ENCODE peak calls at places on chromosomes 12 and 14, in four cellular contexts. I is foreskin fibroblast, K is COR-L47, G is Calu3. X is an unnamed sample.

GRCh38 chr12:50088577-50089335 is 3.6 kb downstream of the SMARCD1 start:
- DNase-seq in I (no peak), G (peak; percentile 56), K (peak; percentile 51), X (peak; percentile 89)

GRCh38 chr12:52241205-52241842 is 8.3 kb downstream of the KRT7 start:
- DNase-seq in I (no peak), G (peak; percentile 20), K (no peak), X (no peak)

GRCh38 chr14:23547924-23548323 is 3.6 kb downstream of the ZFHX2 start:
- DNase-seq in I (no peak), G (no peak), K (no peak), X (no peak)

GRCh38 chr14:92939699-92940098 is 16.7 kb downstream of the CHGA start:
- DNase-seq in G (no peak), K (no peak), I (no peak), X (no peak)

GRCh38 chr12:26252946-26253345 is 57.6 kb downstream of the SSPN start:
- DNase-seq in G (no peak), I (no peak), K (no peak), X (no peak)

GRCh38 chr12:130826151-130826801 is 12.8 kb downstream of the STX2 start:
- DNase-seq in K (no peak), I (peak; percentile 57), G (peak; percentile 75), X (peak; percentile 60)

GRCh38 chr12:19744760-19745218 is 305.5 kb downstream of the AEBP2 start:
- DNase-seq in K (peak; percentile 16), G (peak; percentile 32), I (no peak), X (no peak)

GRCh38 chr14:26598672-26599131 is 869 bp upstream of the NOVA1 start:
- DNase-seq in G (no peak), I (no peak), K (no peak), X (peak; percentile 62)

GRCh38 chr12:91123236-91123635 is 11.9 kb upstream of the LUM start:
- DNase-seq in K (no peak), G (no peak), I (no peak), X (no peak)

GRCh38 chr14:60658909-60659585 is 9.8 kb upstream of the SIX1 start:
- DNase-seq in I (peak; percentile 78), G (no peak), K (no peak), X (peak; percentile 76)

GRCh38 chr12:48980389-48980952 is 2.3 kb downstream of the WNT1 start:
- DNase-seq in G (no peak), I (no peak), K (no peak), X (peak; percentile 75)

GRCh38 chr12:26118356-26118755 is 6.5 kb downstream of the BHLHE41 start:
- DNase-seq in G (no peak), K (no peak), I (no peak), X (no peak)

GRCh38 chr14:23525611-23526010 is 26.0 kb downstream of the ZFHX2 start:
- DNase-seq in G (no peak), K (no peak), I (no peak), X (peak; percentile 18)

GRCh38 chr12:5038781-5039311 is 4.8 kb upstream of the KCNA5 start:
- DNase-seq in G (no peak), I (no peak), K (no peak), X (peak; percentile 75)

GRCh38 chr12:602700-603068 is 60.6 kb downstream of the NINJ2 start:
- DNase-seq in K (no peak), I (no peak), G (no peak), X (no peak)

GRCh38 chr12:123444396-123445026 is 8.0 kb upstream of the RILPL2 start:
- DNase-seq in G (no peak), K (no peak), I (peak; percentile 62), X (no peak)

GRCh38 chr12:14950982-14951746 is 10.2 kb downstream of the ARHGDIB start:
- DNase-seq in K (no peak), I (no peak), G (peak; percentile 69), X (no peak)

GRCh38 chr14:71203306-71203705 is 296.0 kb downstream of the PCNX1 start:
- DNase-seq in G (no peak), K (no peak), I (no peak), X (no peak)

GRCh38 chr12:13187399-13187798 is 9.1 kb upstream of the EMP1 start:
- DNase-seq in I (peak; percentile 71), K (no peak), G (no peak), X (no peak)

GRCh38 chr12:75960086-75960910 is 71.3 kb downstream of the PHLDA1 start:
- DNase-seq in I (no peak), K (peak; percentile 40), G (peak; percentile 79), X (no peak)

GRCh38 chr12:105445261-105446015 is 114.9 kb downstream of the C12orf75 start:
- DNase-seq in I (peak; percentile 21), G (peak; percentile 21), K (no peak), X (no peak)

GRCh38 chr12:59559702-59560101 is 36.1 kb upstream of the SLC16A7 start:
- DNase-seq in K (no peak), G (no peak), I (no peak), X (no peak)

GRCh38 chr12:100845095-100845494 is 50.5 kb downstream of the ANO4 start:
- DNase-seq in K (no peak), I (no peak), G (no peak), X (no peak)

GRCh38 chr12:125852116-125852515 is 786.9 kb downstream of the AACS start:
- DNase-seq in I (no peak), K (no peak), G (no peak), X (no peak)

GRCh38 chr12:56103066-56103711 is 1.2 kb upstream of the PA2G4 start:
- DNase-seq in I (no peak), K (no peak), G (no peak), X (no peak)

GRCh38 chr14:81474685-81475324 is 58.8 kb downstream of the SEL1L start:
- DNase-seq in I (no peak), K (no peak), G (no peak), X (no peak)

GRCh38 chr14:92783813-92784431 is 10.2 kb upstream of the GOLGA5 start:
- DNase-seq in K (peak; percentile 68), G (peak; percentile 45), I (peak; percentile 40), X (peak; percentile 78)

GRCh38 chr12:67925077-67925476 is 64.2 kb upstream of the IFNG-AS1 start:
- DNase-seq in I (no peak), K (no peak), G (no peak), X (no peak)

GRCh38 chr14:103130965-103131364 is 7.7 kb downstream of the TNFAIP2 start:
- DNase-seq in K (peak; percentile 24), I (peak; percentile 49), G (no peak), X (no peak)

GRCh38 chr12:12954361-12954760 is 2.4 kb upstream of the GPRC5D start:
- DNase-seq in K (no peak), G (no peak), I (peak; percentile 26), X (peak; percentile 82)

GRCh38 chr12:128986957-128987356 is 133.7 kb downstream of the GLT1D1 start:
- DNase-seq in K (no peak), G (no peak), I (no peak), X (no peak)

GRCh38 chr12:8078400-8078799 is 3.7 kb upstream of the NECAP1 start:
- DNase-seq in G (peak; percentile 58), K (no peak), I (peak; percentile 73), X (peak; percentile 44)

GRCh38 chr14:32657081-32657480 is 281.6 kb upstream of the NPAS3 start:
- DNase-seq in G (no peak), K (no peak), I (peak; percentile 84), X (no peak)

GRCh38 chr12:73798523-73798922 is 739.1 kb upstream of the ATXN7L3B start:
- DNase-seq in K (no peak), I (no peak), G (no peak), X (no peak)

GRCh38 chr12:24960222-24960855 is 11.4 kb upstream of the BCAT1 start:
- DNase-seq in K (no peak), I (peak; percentile 42), G (peak; percentile 48), X (peak; percentile 63)

GRCh38 chr12:68358532-68359485 is 26.6 kb upstream of the MDM1 start:
- DNase-seq in G (peak; percentile 66), K (no peak), I (peak; percentile 64), X (peak; percentile 57)

GRCh38 chr12:71686658-71687025 is 760 bp downstream of the TMEM19 start:
- DNase-seq in G (no peak), I (no peak), K (no peak), X (no peak)

GRCh38 chr12:95605087-95605486 is 53.8 kb upstream of the USP44 start:
- DNase-seq in K (no peak), G (no peak), I (no peak), X (no peak)

GRCh38 chr12:46403732-46404097 is 31.1 kb upstream of the SLC38A2 start:
- DNase-seq in I (no peak), K (no peak), G (no peak), X (no peak)